ENCODE peak calls at places on chromosomes 12 and 14, in five cellular contexts. One of them, this sample, is unnamed.

GRCh38 chr14:91374287-91374880 is 43.2 kb downstream of the CCDC88C start:
- DNase-seq in naive thymus-derived CD4-positive, alpha-beta T cell: no peak
- DNase-seq in psoas muscle: no peak
- DNase-seq in H1: no peak
- DNase-seq in neural progenitor cell: peak; percentile 53
- DNase-seq in this sample: no peak

GRCh38 chr12:52233462-52234141 is 559 bp downstream of the KRT7 start:
- DNase-seq in naive thymus-derived CD4-positive, alpha-beta T cell: no peak
- DNase-seq in psoas muscle: no peak
- DNase-seq in H1: peak; percentile 70
- DNase-seq in neural progenitor cell: peak; percentile 35
- DNase-seq in this sample: no peak

GRCh38 chr12:98758331-98758730 is 113.2 kb downstream of the APAF1 start:
- DNase-seq in naive thymus-derived CD4-positive, alpha-beta T cell: no peak
- DNase-seq in psoas muscle: peak; percentile 47
- DNase-seq in H1: no peak
- DNase-seq in neural progenitor cell: no peak
- DNase-seq in this sample: no peak

GRCh38 chr12:28443337-28443736 is 253.1 kb downstream of the CCDC91 start:
- DNase-seq in naive thymus-derived CD4-positive, alpha-beta T cell: no peak
- DNase-seq in psoas muscle: no peak
- DNase-seq in H1: no peak
- DNase-seq in neural progenitor cell: no peak
- DNase-seq in this sample: no peak

GRCh38 chr12:81705586-81705985 is 53.6 kb downstream of the PPFIA2 start:
- DNase-seq in naive thymus-derived CD4-positive, alpha-beta T cell: no peak
- DNase-seq in psoas muscle: no peak
- DNase-seq in H1: no peak
- DNase-seq in neural progenitor cell: no peak
- DNase-seq in this sample: no peak

GRCh38 chr12:1838223-1838993 is 18.0 kb downstream of the LRTM2 start:
- DNase-seq in naive thymus-derived CD4-positive, alpha-beta T cell: no peak
- DNase-seq in psoas muscle: no peak
- DNase-seq in H1: no peak
- DNase-seq in neural progenitor cell: no peak
- DNase-seq in this sample: no peak

GRCh38 chr12:122096591-122097149 is 18.1 kb downstream of the MLXIP start:
- DNase-seq in naive thymus-derived CD4-positive, alpha-beta T cell: no peak
- DNase-seq in psoas muscle: peak; percentile 66
- DNase-seq in H1: no peak
- DNase-seq in neural progenitor cell: no peak
- DNase-seq in this sample: no peak

GRCh38 chr14:72591401-72591800 is 302.5 kb downstream of the DPF3 start:
- DNase-seq in naive thymus-derived CD4-positive, alpha-beta T cell: no peak
- DNase-seq in psoas muscle: no peak
- DNase-seq in H1: no peak
- DNase-seq in neural progenitor cell: no peak
- DNase-seq in this sample: no peak

GRCh38 chr14:99273724-99274345 is 1.8 kb upstream of the BCL11B start:
- DNase-seq in naive thymus-derived CD4-positive, alpha-beta T cell: peak; percentile 57
- DNase-seq in psoas muscle: no peak
- DNase-seq in H1: peak; percentile 73
- DNase-seq in neural progenitor cell: no peak
- DNase-seq in this sample: no peak

GRCh38 chr14:101119830-101120571 is 216.5 kb upstream of the RTL1 start:
- DNase-seq in naive thymus-derived CD4-positive, alpha-beta T cell: peak; percentile 3
- DNase-seq in psoas muscle: peak; percentile 15
- DNase-seq in H1: peak; percentile 45
- DNase-seq in neural progenitor cell: peak; percentile 42
- DNase-seq in this sample: no peak

GRCh38 chr14:80955434-80955939 is at the start of gene TSHR:
- DNase-seq in naive thymus-derived CD4-positive, alpha-beta T cell: no peak
- DNase-seq in psoas muscle: no peak
- DNase-seq in H1: peak; percentile 70
- DNase-seq in neural progenitor cell: peak; percentile 23
- DNase-seq in this sample: no peak

GRCh38 chr12:3261782-3262359 is 184.7 kb downstream of the TSPAN9 start:
- DNase-seq in naive thymus-derived CD4-positive, alpha-beta T cell: no peak
- DNase-seq in psoas muscle: no peak
- DNase-seq in H1: no peak
- DNase-seq in neural progenitor cell: no peak
- DNase-seq in this sample: no peak

GRCh38 chr14:82403972-82404371 is 870.3 kb upstream of the SEL1L start:
- DNase-seq in naive thymus-derived CD4-positive, alpha-beta T cell: no peak
- DNase-seq in psoas muscle: no peak
- DNase-seq in H1: no peak
- DNase-seq in neural progenitor cell: no peak
- DNase-seq in this sample: no peak

GRCh38 chr14:100864206-100864605 is 38.3 kb downstream of the MEG3 start:
- DNase-seq in naive thymus-derived CD4-positive, alpha-beta T cell: no peak
- DNase-seq in psoas muscle: no peak
- DNase-seq in H1: no peak
- DNase-seq in neural progenitor cell: no peak
- DNase-seq in this sample: no peak

GRCh38 chr12:113658030-113658655 is 186.5 kb upstream of the LHX5 start:
- DNase-seq in naive thymus-derived CD4-positive, alpha-beta T cell: no peak
- DNase-seq in psoas muscle: no peak
- DNase-seq in H1: no peak
- DNase-seq in neural progenitor cell: no peak
- DNase-seq in this sample: no peak

GRCh38 chr12:113655479-113655878 is 183.8 kb upstream of the LHX5 start:
- DNase-seq in naive thymus-derived CD4-positive, alpha-beta T cell: no peak
- DNase-seq in psoas muscle: no peak
- DNase-seq in H1: no peak
- DNase-seq in neural progenitor cell: no peak
- DNase-seq in this sample: no peak

GRCh38 chr12:113659015-113659414 is 187.3 kb upstream of the LHX5 start:
- DNase-seq in naive thymus-derived CD4-positive, alpha-beta T cell: no peak
- DNase-seq in psoas muscle: no peak
- DNase-seq in H1: no peak
- DNase-seq in neural progenitor cell: no peak
- DNase-seq in this sample: no peak

GRCh38 chr12:113659416-113659815 is 187.7 kb upstream of the LHX5 start:
- DNase-seq in naive thymus-derived CD4-positive, alpha-beta T cell: no peak
- DNase-seq in psoas muscle: no peak
- DNase-seq in H1: no peak
- DNase-seq in neural progenitor cell: no peak
- DNase-seq in this sample: no peak

GRCh38 chr12:113655919-113656318 is 184.2 kb upstream of the LHX5 start:
- DNase-seq in naive thymus-derived CD4-positive, alpha-beta T cell: no peak
- DNase-seq in psoas muscle: no peak
- DNase-seq in H1: no peak
- DNase-seq in neural progenitor cell: no peak
- DNase-seq in this sample: no peak
- H3K27ac ChIP-seq in naive thymus-derived CD4-positive, alpha-beta T cell: no peak overlapping the region
- H3K27ac ChIP-seq in psoas muscle: no peak overlapping the region
- H3K27ac ChIP-seq in H1: no peak overlapping the region
- H3K27ac ChIP-seq in neural progenitor cell: no peak overlapping the region
- H3K27ac ChIP-seq in this sample: no peak overlapping the region

DNA sequence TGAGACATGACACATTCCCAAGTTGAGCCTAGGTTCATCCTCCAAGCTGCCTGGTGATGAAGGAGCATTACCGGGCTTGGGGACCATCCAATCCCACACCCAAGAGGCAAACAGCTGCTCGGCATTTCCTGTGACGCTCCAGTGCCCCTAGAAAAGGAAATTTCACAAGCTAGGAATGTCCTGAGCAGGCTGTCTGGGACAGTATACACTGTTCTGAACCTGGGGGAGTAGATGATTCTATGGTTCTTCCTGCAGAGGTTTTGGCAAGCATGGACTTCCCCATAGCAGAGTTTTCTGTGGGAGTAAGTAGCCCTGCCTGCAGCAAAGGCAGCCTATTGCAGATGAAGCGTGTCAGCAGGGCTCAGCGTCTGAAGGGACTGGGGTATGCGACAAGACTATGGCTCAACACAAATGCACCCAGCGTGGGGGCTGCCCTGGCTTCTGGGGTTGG is 47.4 kb upstream of the SRSF5 start:
- DNase-seq in naive thymus-derived CD4-positive, alpha-beta T cell: no peak
- DNase-seq in psoas muscle: peak; percentile 47
- DNase-seq in H1: no peak
- DNase-seq in neural progenitor cell: peak; percentile 55
- DNase-seq in this sample: no peak
- H3K27ac ChIP-seq in naive thymus-derived CD4-positive, alpha-beta T cell: no peak overlapping the region
- H3K27ac ChIP-seq in psoas muscle: peak overlapping the region; percentile 53
- H3K27ac ChIP-seq in H1: no peak overlapping the region
- H3K27ac ChIP-seq in neural progenitor cell: no peak overlapping the region
- H3K27ac ChIP-seq in this sample: peak overlapping the region; percentile 54

DNA sequence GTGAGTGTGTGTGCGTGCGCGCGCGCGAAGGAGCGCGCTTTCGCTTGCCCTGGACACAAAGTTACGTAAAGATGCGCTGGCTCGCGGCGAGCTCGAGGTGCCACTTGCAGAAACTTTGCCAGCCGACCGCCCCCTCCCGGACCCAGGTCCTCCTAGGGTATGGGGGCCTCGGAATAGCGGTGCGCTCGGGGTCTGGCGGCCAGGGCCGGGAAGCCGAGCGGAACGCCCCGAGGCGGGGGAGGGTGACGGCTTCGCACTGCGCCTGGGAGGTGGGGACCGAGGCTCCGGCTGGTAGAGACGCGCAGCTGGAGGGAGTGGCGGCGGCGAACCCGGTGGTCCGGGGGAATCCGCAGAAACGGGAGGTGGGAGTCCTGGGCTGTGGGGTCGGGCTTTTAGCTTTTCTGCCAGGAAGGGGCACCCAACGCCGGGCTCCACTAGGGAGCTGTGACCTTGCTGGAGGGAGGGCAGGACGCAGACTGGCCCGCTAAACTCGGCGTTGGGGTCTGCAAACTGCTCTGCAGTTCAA is 837 bp downstream of the RFX4 start:
- DNase-seq in naive thymus-derived CD4-positive, alpha-beta T cell: no peak
- DNase-seq in psoas muscle: no peak
- DNase-seq in H1: peak; percentile 86
- DNase-seq in neural progenitor cell: peak; percentile 72
- DNase-seq in this sample: no peak
- H3K27ac ChIP-seq in naive thymus-derived CD4-positive, alpha-beta T cell: no peak overlapping the region
- H3K27ac ChIP-seq in psoas muscle: no peak overlapping the region
- H3K27ac ChIP-seq in H1: no peak overlapping the region
- H3K27ac ChIP-seq in neural progenitor cell: no peak overlapping the region
- H3K27ac ChIP-seq in this sample: no peak overlapping the region

GRCh38 chr12:93080452-93080851 is 151.4 kb upstream of the EEA1 start:
- DNase-seq in naive thymus-derived CD4-positive, alpha-beta T cell: no peak
- DNase-seq in psoas muscle: no peak
- DNase-seq in H1: peak; percentile 48
- DNase-seq in neural progenitor cell: no peak
- DNase-seq in this sample: no peak
- H3K27ac ChIP-seq in naive thymus-derived CD4-positive, alpha-beta T cell: no peak overlapping the region
- H3K27ac ChIP-seq in psoas muscle: no peak overlapping the region
- H3K27ac ChIP-seq in H1: peak overlapping the region; percentile 48
- H3K27ac ChIP-seq in neural progenitor cell: no peak overlapping the region
- H3K27ac ChIP-seq in this sample: no peak overlapping the region

GRCh38 chr14:65361920-65362319 is 50.6 kb upstream of the FUT8 start:
- DNase-seq in naive thymus-derived CD4-positive, alpha-beta T cell: no peak
- DNase-seq in psoas muscle: peak; percentile 49
- DNase-seq in H1: no peak
- DNase-seq in neural progenitor cell: no peak
- DNase-seq in this sample: no peak
- H3K27ac ChIP-seq in naive thymus-derived CD4-positive, alpha-beta T cell: no peak overlapping the region
- H3K27ac ChIP-seq in psoas muscle: peak overlapping the region; percentile 74
- H3K27ac ChIP-seq in H1: no peak overlapping the region
- H3K27ac ChIP-seq in neural progenitor cell: no peak overlapping the region
- H3K27ac ChIP-seq in this sample: no peak overlapping the region

This sample was measured in SK-N-MC.